ENCODE peak calls at places on chromosomes 16 and 17, in ten cellular contexts. Q is AG20443; L is left cardiac atrium; C is T1000; S is memory B cell; N is astrocyte of the spinal cord; G is stimulated activated CD4-positive, alpha-beta T cell treated with anti-CD3 and anti-CD28 coated beads, Interleukin-1b, Interleukin-23, amount 100 ng/mL, for 24 hours; F is HL-60; I is bronchial epithelial cell; R is iris pigment epithelial cell. P is an unnamed sample.

GRCh38 chr17:42883802-42884553 is 16.6 kb upstream of the G6PC1 start:
- DNase-seq in I (no peak), F (no peak), R (no peak), Q (no peak), S (no peak), G (no peak), C (no peak), L (no peak), N (no peak), P (no peak)

GRCh38 chr16:19674485-19674884 is 43.5 kb downstream of the KNOP1 start:
- DNase-seq in F (no peak), G (no peak), N (no peak), L (no peak), S (no peak), C (no peak), R (no peak), I (no peak), Q (no peak), P (no peak)

GRCh38 chr16:83952940-83953795 is at the start of gene OSGIN1:
- DNase-seq in C (peak; percentile 73), S (peak; percentile 40), N (peak; percentile 91), F (peak; percentile 94), Q (peak; percentile 98), G (peak; percentile 78), I (peak; percentile 83), R (peak; percentile 96), L (peak; percentile 95), P (peak; percentile 97)

GRCh38 chr17:71633391-71633849 is 487.4 kb upstream of the SOX9 start:
- DNase-seq in C (peak; percentile 20), R (peak; percentile 90), N (peak; percentile 87), G (no peak), Q (peak; percentile 68), F (no peak), I (peak; percentile 100), S (no peak), L (no peak), P (no peak)

GRCh38 chr16:68590201-68590994 is 51.3 kb downstream of the ZFP90 start:
- DNase-seq in L (peak; percentile 25), C (peak; percentile 29), I (peak; percentile 61), N (peak; percentile 43), G (peak; percentile 65), S (no peak), R (peak; percentile 74), F (peak; percentile 81), Q (peak; percentile 94), P (peak; percentile 14)

GRCh38 chr16:7233963-7234362 is 98.7 kb upstream of the RBFOX1 start:
- DNase-seq in C (no peak), S (no peak), R (no peak), G (no peak), L (no peak), N (no peak), Q (no peak), F (no peak), I (no peak), P (no peak)

GRCh38 chr17:35627417-35627816 is 40.3 kb downstream of the AP2B1 start:
- DNase-seq in I (peak; percentile 64), R (peak; percentile 1), F (no peak), G (no peak), C (no peak), N (no peak), Q (no peak), S (no peak), L (no peak), P (no peak)

GRCh38 chr17:19719365-19720209 is 3.2 kb upstream of the SLC47A2 start:
- DNase-seq in R (no peak), S (no peak), C (no peak), N (no peak), L (no peak), I (peak; percentile 96), G (no peak), Q (no peak), F (no peak), P (peak; percentile 28)

GRCh38 chr16:79687249-79687768 is 86.8 kb upstream of the MAF start:
- DNase-seq in R (no peak), G (no peak), F (no peak), S (no peak), L (no peak), C (no peak), Q (no peak), I (no peak), N (no peak), P (no peak)

GRCh38 chr17:28333083-28333746 is 2.1 kb downstream of the IFT20 start:
- DNase-seq in C (no peak), R (no peak), S (no peak), G (no peak), L (no peak), Q (no peak), N (no peak), I (no peak), F (no peak), P (no peak)

GRCh38 chr16:8686031-8686621 is 11.7 kb downstream of the ABAT start:
- DNase-seq in N (no peak), S (no peak), F (no peak), R (peak; percentile 5), L (peak; percentile 29), I (peak; percentile 61), G (no peak), Q (no peak), C (no peak), P (no peak)

GRCh38 chr17:14107889-14108288 is 38.6 kb downstream of the COX10 start:
- DNase-seq in R (peak; percentile 36), C (no peak), I (no peak), Q (no peak), G (no peak), N (no peak), S (no peak), F (no peak), L (no peak), P (no peak)

GRCh38 chr16:70661918-70662641 is 15.7 kb downstream of the IL34 start:
- DNase-seq in R (peak; percentile 37), N (peak; percentile 58), L (no peak), G (no peak), I (no peak), C (no peak), Q (peak; percentile 61), F (no peak), S (no peak), P (no peak)

GRCh38 chr17:74356640-74357465 is 4.8 kb downstream of the BTBD17 start:
- DNase-seq in F (no peak), C (no peak), Q (no peak), I (no peak), R (no peak), S (no peak), G (no peak), L (peak; percentile 40), N (no peak), P (no peak)

GRCh38 chr17:4509402-4509801 is 10.7 kb downstream of the SPNS2 start:
- DNase-seq in C (no peak), G (no peak), S (no peak), F (no peak), N (peak; percentile 15), L (peak; percentile 65), R (no peak), I (no peak), Q (no peak), P (no peak)

GRCh38 chr17:42908872-42909700 is 8.5 kb downstream of the G6PC1 start:
- DNase-seq in N (no peak), I (peak; percentile 16), S (no peak), R (no peak), L (no peak), Q (no peak), C (no peak), F (no peak), G (no peak), P (no peak)

GRCh38 chr17:77963441-77963840 is 4.9 kb downstream of the TNRC6C start:
- DNase-seq in S (no peak), F (peak; percentile 83), R (peak; percentile 97), N (peak; percentile 95), Q (peak; percentile 78), C (no peak), I (no peak), L (peak; percentile 53), G (no peak), P (no peak)

GRCh38 chr16:30409125-30410060 is 2.0 kb downstream of the ZNF771 start:
- DNase-seq in G (peak; percentile 87), R (peak; percentile 76), Q (peak; percentile 90), F (peak; percentile 93), C (peak; percentile 86), L (peak; percentile 89), S (peak; percentile 95), N (peak; percentile 84), I (peak; percentile 66), P (peak; percentile 96)

GRCh38 chr17:79630120-79630519 is 19.3 kb upstream of the RBFOX3 start:
- DNase-seq in R (no peak), N (no peak), C (no peak), I (no peak), G (no peak), L (peak; percentile 2), F (no peak), Q (no peak), S (no peak), P (peak; percentile 8)

GRCh38 chr17:56499799-56500388 is 93.6 kb upstream of the NOG start:
- DNase-seq in N (peak; percentile 35), G (no peak), L (no peak), Q (no peak), F (peak; percentile 36), I (peak; percentile 50), R (peak; percentile 45), C (no peak), S (no peak), P (no peak)

GRCh38 chr16:31476305-31477219 is 4.6 kb downstream of the TGFB1I1 start:
- DNase-seq in F (peak; percentile 74), Q (no peak), S (peak; percentile 55), C (no peak), R (no peak), I (no peak), L (peak; percentile 77), G (peak; percentile 80), N (no peak), P (peak; percentile 73)

GRCh38 chr17:29585080-29585751 is 4.2 kb downstream of the GIT1 start:
- DNase-seq in C (no peak), G (no peak), N (no peak), Q (no peak), I (no peak), R (no peak), L (peak; percentile 79), F (no peak), S (no peak), P (no peak)

GRCh38 chr16:1984347-1985225 is 593 bp downstream of the GFER start:
- DNase-seq in Q (peak; percentile 40), R (peak; percentile 39), L (no peak), F (no peak), C (no peak), G (no peak), N (no peak), S (no peak), I (no peak), P (no peak)

GRCh38 chr17:19360772-19361171 is 1.8 kb downstream of the B9D1 start:
- DNase-seq in N (no peak), F (no peak), C (no peak), G (no peak), Q (no peak), R (no peak), I (no peak), L (no peak), S (no peak), P (no peak)

GRCh38 chr17:41456206-41456605 is 11.0 kb downstream of the KRT32 start:
- DNase-seq in R (no peak), S (no peak), N (no peak), G (no peak), C (no peak), F (no peak), I (no peak), Q (no peak), L (no peak), P (no peak)

GRCh38 chr16:85423186-85423550 is 190.0 kb upstream of the GSE1 start:
- DNase-seq in N (no peak), I (no peak), F (no peak), G (no peak), L (peak; percentile 12), R (no peak), Q (no peak), C (no peak), S (no peak), P (peak; percentile 6)

GRCh38 chr16:51035110-51035498 is 116.0 kb downstream of the SALL1 start:
- DNase-seq in F (no peak), N (no peak), C (no peak), L (no peak), G (no peak), S (no peak), R (no peak), I (no peak), Q (peak; percentile 15), P (peak; percentile 60)

GRCh38 chr17:74325743-74326379 is at the start of gene KIF19:
- DNase-seq in S (no peak), L (peak; percentile 69), N (no peak), Q (peak; percentile 68), I (no peak), F (no peak), C (no peak), R (peak; percentile 9), G (peak; percentile 27), P (peak; percentile 62)

P was measured in psoas muscle.